ENCODE peak calls at places on chromosomes 7 and 10, in five cellular contexts. G, C, U, K and E are unnamed samples.

GRCh38 chr7:130912086-130912909 is 178.3 kb upstream of the KLF14 start:
- DNase-seq in G (peak; percentile 89), K (no peak), U (no peak), C (no peak), E (no peak)

GRCh38 chr7:132337450-132338080 is 238.7 kb downstream of the PLXNA4 start:
- DNase-seq in C (no peak), G (no peak), K (no peak), U (no peak), E (no peak)

GRCh38 chr10:63722537-63722936 is 201.3 kb downstream of the REEP3 start:
- DNase-seq in K (no peak), U (no peak), G (peak; percentile 77), C (no peak), E (no peak)

GRCh38 chr7:37901890-37902524 is 14.6 kb downstream of the SFRP4 start:
- DNase-seq in C (no peak), U (no peak), K (no peak), G (peak; percentile 74), E (no peak)

GRCh38 chr10:34449836-34450235 is 365.3 kb downstream of the PARD3 start:
- DNase-seq in C (no peak), G (no peak), U (no peak), K (no peak), E (no peak)

GRCh38 chr7:78179827-78180226 is 381.3 kb downstream of the PHTF2 start:
- DNase-seq in C (no peak), U (no peak), K (no peak), G (no peak), E (no peak)

GRCh38 chr10:3336673-3337293 is 164.2 kb upstream of the PITRM1 start:
- DNase-seq in U (no peak), K (no peak), C (no peak), G (no peak), E (no peak)

GRCh38 chr7:47320296-47320695 is 261.6 kb downstream of the TNS3 start:
- DNase-seq in G (no peak), C (no peak), U (no peak), K (no peak), E (no peak)

GRCh38 chr10:59741048-59741447 is 12.2 kb downstream of the MRLN start:
- DNase-seq in K (no peak), G (no peak), U (no peak), C (no peak), E (no peak)

GRCh38 chr10:88027570-88027969 is 164.1 kb downstream of the PTEN start:
- DNase-seq in G (no peak), C (no peak), U (no peak), K (peak; percentile 29), E (no peak)

GRCh38 chr7:51160990-51161615 is 155.5 kb downstream of the COBL start:
- DNase-seq in G (peak; percentile 73), U (peak; percentile 36), C (peak; percentile 78), K (peak; percentile 73), E (peak; percentile 59)

GRCh38 chr7:143507534-143507933 is 29.9 kb downstream of the TAS2R41 start:
- DNase-seq in C (no peak), U (no peak), K (no peak), G (no peak), E (no peak)

GRCh38 chr7:71824356-71824755 is 587.8 kb downstream of the CALN1 start:
- DNase-seq in U (no peak), C (no peak), K (no peak), G (peak; percentile 89), E (no peak)

GRCh38 chr10:10797467-10797866 is 220.2 kb upstream of the CELF2 start:
- DNase-seq in K (no peak), C (no peak), U (no peak), G (no peak), E (no peak)